ENCODE peak calls at places on chromosomes 5 and 9, in eight cellular contexts. G is PC-3, I is ovary, V is cardiac fibroblast, N is astrocyte, H is fibroblast of lung, C is fibroblast of mammary gland, U is lower lobe of right lung. L is an unnamed sample.

GRCh38 chr5:149317281-149318048 is 27.8 kb upstream of the GRPEL2 start:
- DNase-seq in C (peak), U (no peak), G (peak), V (peak), H (peak), N (no peak), I (no peak), L (peak)

GRCh38 chr5:74094779-74095108 is 468.7 kb downstream of the ARHGEF28 start:
- DNase-seq in U (no peak), N (no peak), G (no peak), V (no peak), I (no peak), H (no peak), C (no peak), L (no peak)

GRCh38 chr5:88952996-88953643 is 70.1 kb upstream of the MEF2C start:
- DNase-seq in U (no peak), V (no peak), N (no peak), I (no peak), G (no peak), C (no peak), H (no peak), L (no peak)

GRCh38 chr5:40261984-40262383 is 417.7 kb upstream of the PTGER4 start:
- DNase-seq in I (no peak), V (no peak), U (no peak), C (no peak), G (no peak), H (no peak), N (no peak), L (no peak)

GRCh38 chr9:93058357-93059096 is at the start of gene SUSD3:
- DNase-seq in I (peak), C (peak), G (peak), N (peak), U (peak), V (peak), H (peak), L (peak)

GRCh38 chr9:132957805-132958204 is 13.4 kb upstream of the TSC1 start:
- DNase-seq in V (no peak), G (peak), N (no peak), H (no peak), U (no peak), C (no peak), I (no peak), L (no peak)

GRCh38 chr5:150485770-150486401 is 22.0 kb upstream of the NDST1 start:
- DNase-seq in C (peak), V (peak), G (peak), N (no peak), H (peak), I (peak), U (peak), L (peak)

GRCh38 chr9:123426406-123426805 is 70.4 kb downstream of the CRB2 start:
- DNase-seq in G (no peak), C (no peak), V (no peak), I (no peak), H (no peak), N (no peak), U (no peak), L (no peak)

GRCh38 chr5:80487829-80488708 is at the start of gene FAM151B:
- DNase-seq in V (peak), C (peak), I (peak), N (peak), G (peak), U (peak), H (peak), L (peak)

GRCh38 chr9:14533867-14534650 is 159.2 kb downstream of the ZDHHC21 start:
- DNase-seq in H (no peak), G (no peak), V (no peak), U (no peak), I (no peak), C (no peak), N (no peak), L (no peak)

GRCh38 chr5:139872052-139872766 is 76.6 kb downstream of the PSD2 start:
- DNase-seq in C (no peak), H (no peak), G (no peak), V (no peak), I (no peak), N (no peak), U (no peak), L (no peak)

GRCh38 chr9:127333326-127334064 is 63.5 kb upstream of the SLC2A8 start:
- DNase-seq in G (no peak), H (no peak), U (no peak), C (no peak), I (no peak), N (no peak), V (peak), L (no peak)

GRCh38 chr9:76464706-76465105 is 5.7 kb downstream of the GCNT1 start:
- DNase-seq in U (no peak), V (peak), G (no peak), I (no peak), H (no peak), N (no peak), C (no peak), L (peak)

GRCh38 chr9:22244141-22245011 is 202.2 kb upstream of the DMRTA1 start:
- DNase-seq in H (peak), I (no peak), G (peak), U (no peak), V (peak), N (peak), C (peak), L (peak)

GRCh38 chr9:21381752-21382339 is 3.4 kb downstream of the IFNA2 start:
- DNase-seq in V (no peak), N (no peak), U (no peak), G (peak), C (no peak), H (no peak), I (no peak), L (peak)

GRCh38 chr9:38130724-38131123 is 61.7 kb upstream of the SHB start:
- DNase-seq in N (no peak), I (no peak), C (no peak), G (no peak), U (no peak), H (no peak), V (no peak), L (no peak)

GRCh38 chr5:42654645-42655044 is 102.0 kb upstream of the CCDC152 start:
- DNase-seq in V (no peak), U (no peak), N (no peak), H (no peak), I (no peak), G (no peak), C (no peak), L (no peak)

GRCh38 chr5:3180610-3181009 is 415.0 kb upstream of the IRX1 start:
- DNase-seq in U (no peak), N (no peak), G (no peak), V (no peak), H (no peak), I (no peak), C (no peak), L (no peak)

DNA sequence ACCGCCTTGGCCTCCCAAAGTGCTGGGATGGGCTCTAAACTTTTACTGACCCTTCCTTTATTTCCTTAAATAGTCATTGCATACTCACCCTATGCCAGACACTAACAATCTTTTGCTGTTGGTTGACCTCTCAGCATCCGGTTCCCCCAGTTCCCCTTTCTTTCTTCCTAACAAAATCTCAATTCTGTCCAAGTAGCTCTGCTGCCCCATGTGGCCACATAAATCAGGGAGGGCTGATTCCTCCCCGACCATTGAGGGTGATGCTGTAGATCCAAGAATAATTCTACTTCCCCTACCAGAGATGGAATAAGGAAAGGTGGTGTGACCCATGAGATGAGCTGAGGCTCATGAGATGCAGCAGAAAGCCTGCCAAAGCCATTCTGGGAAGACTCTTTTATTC is 315.3 kb upstream of the MSX2 start:
- DNase-seq in I (no peak), N (no peak), H (no peak), G (peak), U (no peak), V (no peak), C (no peak), L (no peak)
- TF ChIP-seq CTCF in I (no peak), N (peak), H (peak), G (peak), U (no peak), V (no peak), C (no peak), L (peak)

DNA sequence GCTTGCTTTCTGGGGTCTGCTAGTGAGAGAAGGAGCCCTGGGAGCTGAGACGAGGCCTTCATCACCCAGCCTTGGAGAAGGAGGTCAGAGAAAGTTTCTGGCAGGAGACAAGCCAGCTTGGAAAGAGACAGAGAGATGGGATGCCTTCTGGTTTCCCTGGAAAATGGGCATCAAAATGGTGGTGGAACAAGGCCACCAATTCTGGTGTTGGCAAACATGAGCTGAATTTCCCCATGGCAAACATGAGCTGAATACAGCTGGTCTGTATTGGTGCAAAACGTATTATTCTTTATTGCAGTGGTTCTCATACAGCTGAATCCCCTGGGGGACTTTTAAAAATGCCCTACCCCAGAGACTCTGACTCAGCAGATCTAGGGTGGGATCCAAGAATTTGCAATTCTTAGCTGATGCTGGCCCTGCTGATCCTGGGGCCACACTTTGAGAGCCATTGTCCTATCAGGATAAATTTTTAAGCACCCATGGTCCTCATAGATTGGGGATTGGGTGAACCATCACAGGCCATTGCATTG is 39.1 kb upstream of the S1PR3 start:
- DNase-seq in G (no peak), C (peak), I (no peak), V (no peak), U (no peak), N (no peak), H (no peak), L (peak)
- H3K4me3 ChIP-seq in G (no peak), C (no peak), I (no peak), V (no peak), U (no peak), N (no peak), H (no peak), L (no peak)

GRCh38 chr5:178208540-178209227 is 4.4 kb downstream of the HNRNPAB start:
- DNase-seq in C (no peak), H (no peak), G (no peak), V (no peak), U (no peak), N (no peak), I (no peak), L (no peak)
- TF ChIP-seq CTCF in C (peak), H (peak), G (peak), V (no peak), U (no peak), N (no peak), I (no peak), L (peak)

DNA sequence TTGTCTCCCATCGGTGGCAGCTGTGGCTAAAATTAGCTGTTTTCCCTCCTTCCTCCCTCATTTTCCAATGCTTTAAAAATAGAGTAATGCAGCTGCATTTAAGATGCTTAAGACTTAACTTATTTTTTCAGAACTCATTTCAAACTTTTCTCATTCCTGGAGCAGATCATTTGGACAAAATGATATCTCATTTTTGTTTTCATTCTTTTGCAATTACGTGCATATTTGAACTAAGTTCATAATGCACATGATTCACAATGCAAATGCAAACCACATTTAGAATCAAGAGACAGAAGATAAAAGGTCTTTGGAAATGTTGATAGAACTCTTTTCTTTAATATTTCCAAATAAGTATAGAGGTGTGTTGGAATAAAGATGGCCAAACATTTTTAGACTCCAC is 14.7 kb downstream of the HSPB3 start:
- DNase-seq in V (peak), N (peak), H (peak), G (no peak), C (peak), U (no peak), I (no peak), L (peak)
- H3K4me3 ChIP-seq in V (no peak), N (peak), H (peak), G (no peak), C (no peak), U (peak), I (peak), L (peak)

DNA sequence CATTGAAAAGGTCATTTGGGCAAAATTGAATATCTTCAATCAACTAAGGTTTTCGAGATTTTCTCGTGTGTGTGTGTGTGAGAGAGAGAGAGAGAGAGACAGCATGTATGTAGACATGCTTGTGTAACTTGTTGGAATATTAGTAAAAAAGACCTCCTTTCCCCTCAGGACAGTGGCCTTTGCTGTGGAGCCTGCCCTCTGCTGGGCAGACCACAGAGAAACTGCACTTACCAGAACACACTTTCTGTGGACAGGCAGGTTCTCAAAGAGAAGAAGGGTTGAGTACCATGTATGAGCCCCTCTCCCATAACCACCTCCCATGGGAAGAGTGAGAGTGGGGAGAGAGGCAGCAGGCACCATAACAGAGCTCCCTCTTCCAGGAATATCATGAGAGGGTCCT is 45.6 kb downstream of the CFAP90 start:
- DNase-seq in C (no peak), G (peak), N (no peak), V (no peak), H (no peak), I (no peak), U (no peak), L (no peak)
- TF ChIP-seq CTCF in C (peak), G (peak), N (no peak), V (no peak), H (no peak), I (no peak), U (no peak), L (peak)

GRCh38 chr5:141484499-141485304 is at the start of gene PCDHGC4:
- DNase-seq in G (no peak), H (peak), V (no peak), U (no peak), I (no peak), C (no peak), N (peak), L (no peak)
- H3K4me3 ChIP-seq in G (no peak), H (peak), V (peak), U (peak), I (peak), C (peak), N (peak), L (peak)

L was measured in fibroblast of the aortic adventitia.